ENCODE peak calls at places on chromosomes 16 and 17, in seven cellular contexts. L is transverse colon, B is PC-3, W is tibial artery, F is ascending aorta, G is prostate gland, C is ovary. Z is an unnamed sample. For H3K4me1, the result is how much of the 10 kb centered on the place peaks cover.

GRCh38 chr17:2405247-2405926 is 4.5 kb upstream of the MNT start:
- DNase-seq in L (no peak), B (peak), W (no peak), F (no peak), G (no peak), C (no peak), Z (no peak)

GRCh38 chr17:69358688-69359596 is 32.0 kb upstream of the ABCA5 start:
- DNase-seq in L (no peak), B (peak), W (no peak), F (no peak), G (no peak), C (no peak), Z (no peak)

GRCh38 chr17:57264250-57264649 is 7.9 kb downstream of the MSI2 start:
- DNase-seq in L (no peak), B (no peak), W (no peak), F (no peak), G (no peak), C (no peak), Z (no peak)

GRCh38 chr17:80096531-80097306 is 4.7 kb upstream of the GAA start:
- DNase-seq in L (no peak), B (no peak), W (no peak), F (no peak), G (no peak), C (no peak), Z (no peak)

GRCh38 chr17:9509236-9509813 is 66.3 kb downstream of the STX8 start:
- DNase-seq in L (no peak), B (no peak), W (no peak), F (no peak), G (no peak), C (no peak), Z (no peak)

GRCh38 chr17:10318540-10318939 is 54.3 kb downstream of the MYH13 start:
- DNase-seq in L (no peak), B (no peak), W (no peak), F (no peak), G (no peak), C (no peak), Z (no peak)

GRCh38 chr16:22721497-22722100 is 92.4 kb upstream of the HS3ST2 start:
- DNase-seq in L (no peak), B (no peak), W (no peak), F (no peak), G (no peak), C (no peak), Z (no peak)

GRCh38 chr16:27838536-27839175 is 224.9 kb downstream of the GSG1L start:
- DNase-seq in L (no peak), B (no peak), W (no peak), F (no peak), G (no peak), C (no peak), Z (no peak)

GRCh38 chr17:39903158-39903884 is 15.1 kb downstream of the GSDMB start:
- DNase-seq in L (no peak), B (no peak), W (no peak), F (no peak), G (no peak), C (no peak), Z (peak)

GRCh38 chr17:41223821-41224220 is 2.6 kb upstream of the KRTAP9-2 start:
- DNase-seq in L (no peak), B (peak), W (no peak), F (no peak), G (no peak), C (no peak), Z (no peak)

GRCh38 chr16:11251525-11252481 is 4.2 kb downstream of the SOCS1 start:
- DNase-seq in L (peak), B (no peak), W (no peak), F (no peak), G (no peak), C (no peak), Z (no peak)

GRCh38 chr17:77124192-77124908 is 16.4 kb upstream of the SEC14L1 start:
- DNase-seq in L (no peak), B (peak), W (peak), F (no peak), G (peak), C (no peak), Z (no peak)

GRCh38 chr16:78105517-78105916 is 6.1 kb downstream of the WWOX start:
- DNase-seq in L (no peak), B (no peak), W (no peak), F (no peak), G (peak), C (no peak), Z (peak)

GRCh38 chr17:17433260-17433659 is 43.5 kb upstream of the MED9 start:
- DNase-seq in L (no peak), B (no peak), W (no peak), F (no peak), G (no peak), C (no peak), Z (no peak)

GRCh38 chr17:7191571-7192270 is 12.6 kb upstream of the ASGR1 start:
- DNase-seq in L (no peak), B (peak), W (no peak), F (no peak), G (no peak), C (peak), Z (no peak)

GRCh38 chr17:5789443-5789842 is 205.1 kb upstream of the NLRP1 start:
- DNase-seq in L (no peak), B (no peak), W (no peak), F (no peak), G (no peak), C (no peak), Z (no peak)

GRCh38 chr16:74626741-74627416 is 20.0 kb upstream of the GLG1 start:
- DNase-seq in L (no peak), B (no peak), W (no peak), F (no peak), G (no peak), C (no peak), Z (no peak)

GRCh38 chr17:77212081-77212832 is 71.5 kb downstream of the SEC14L1 start:
- DNase-seq in L (peak), B (no peak), W (peak), F (no peak), G (no peak), C (no peak), Z (no peak)

GRCh38 chr17:15213381-15214087 is 51.6 kb downstream of the PMP22 start:
- DNase-seq in L (no peak), B (peak), W (no peak), F (no peak), G (no peak), C (no peak), Z (no peak)

GRCh38 chr17:55388842-55389241 is 32.8 kb downstream of the MMD start:
- DNase-seq in L (no peak), B (no peak), W (no peak), F (no peak), G (no peak), C (no peak), Z (no peak)

GRCh38 chr16:23537390-23537789 is 19.8 kb downstream of the EARS2 start:
- DNase-seq in L (no peak), B (no peak), W (no peak), F (no peak), G (no peak), C (no peak), Z (no peak)

GRCh38 chr16:75151798-75152197 is 3.5 kb downstream of the ZFP1 start:
- DNase-seq in L (no peak), B (no peak), W (no peak), F (no peak), G (no peak), C (no peak), Z (no peak)

GRCh38 chr17:27282054-27282501 is 11.8 kb upstream of the WSB1 start:
- DNase-seq in L (no peak), B (no peak), W (peak), F (no peak), G (no peak), C (no peak), Z (no peak)

GRCh38 chr17:37744961-37745800 is at the start of gene HNF1B:
- DNase-seq in L (peak), B (peak), W (no peak), F (no peak), G (peak), C (no peak), Z (no peak)

GRCh38 chr16:3513892-3514600 is 13.2 kb downstream of the CLUAP1 start:
- DNase-seq in L (no peak), B (no peak), W (no peak), F (no peak), G (no peak), C (no peak), Z (no peak)

GRCh38 chr16:72537684-72538083 is 365.7 kb upstream of the PMFBP1 start:
- DNase-seq in L (no peak), B (peak), W (no peak), F (no peak), G (no peak), C (no peak), Z (no peak)

GRCh38 chr16:19718624-19718965 is 524 bp downstream of the IQCK start:
- DNase-seq in L (no peak), B (no peak), W (peak), F (no peak), G (no peak), C (no peak), Z (no peak)

GRCh38 chr17:8593276-8593675 is 37.2 kb downstream of the MYH10 start:
- DNase-seq in L (no peak), B (no peak), W (no peak), F (no peak), G (no peak), C (no peak), Z (no peak)

GRCh38 chr17:409308-409847 is 56.8 kb upstream of the RPH3AL start:
- DNase-seq in L (no peak), B (no peak), W (no peak), F (no peak), G (no peak), C (no peak), Z (no peak)

GRCh38 chr17:411416-412120 is 59.0 kb upstream of the RPH3AL start:
- DNase-seq in L (no peak), B (no peak), W (no peak), F (no peak), G (no peak), C (no peak), Z (no peak)

GRCh38 chr17:410674-411401 is 58.2 kb upstream of the RPH3AL start:
- DNase-seq in L (peak), B (no peak), W (no peak), F (no peak), G (no peak), C (no peak), Z (no peak)

GRCh38 chr17:412211-413015 is 59.8 kb upstream of the RPH3AL start:
- DNase-seq in L (peak), B (peak), W (peak), F (no peak), G (peak), C (peak), Z (no peak)

DNA sequence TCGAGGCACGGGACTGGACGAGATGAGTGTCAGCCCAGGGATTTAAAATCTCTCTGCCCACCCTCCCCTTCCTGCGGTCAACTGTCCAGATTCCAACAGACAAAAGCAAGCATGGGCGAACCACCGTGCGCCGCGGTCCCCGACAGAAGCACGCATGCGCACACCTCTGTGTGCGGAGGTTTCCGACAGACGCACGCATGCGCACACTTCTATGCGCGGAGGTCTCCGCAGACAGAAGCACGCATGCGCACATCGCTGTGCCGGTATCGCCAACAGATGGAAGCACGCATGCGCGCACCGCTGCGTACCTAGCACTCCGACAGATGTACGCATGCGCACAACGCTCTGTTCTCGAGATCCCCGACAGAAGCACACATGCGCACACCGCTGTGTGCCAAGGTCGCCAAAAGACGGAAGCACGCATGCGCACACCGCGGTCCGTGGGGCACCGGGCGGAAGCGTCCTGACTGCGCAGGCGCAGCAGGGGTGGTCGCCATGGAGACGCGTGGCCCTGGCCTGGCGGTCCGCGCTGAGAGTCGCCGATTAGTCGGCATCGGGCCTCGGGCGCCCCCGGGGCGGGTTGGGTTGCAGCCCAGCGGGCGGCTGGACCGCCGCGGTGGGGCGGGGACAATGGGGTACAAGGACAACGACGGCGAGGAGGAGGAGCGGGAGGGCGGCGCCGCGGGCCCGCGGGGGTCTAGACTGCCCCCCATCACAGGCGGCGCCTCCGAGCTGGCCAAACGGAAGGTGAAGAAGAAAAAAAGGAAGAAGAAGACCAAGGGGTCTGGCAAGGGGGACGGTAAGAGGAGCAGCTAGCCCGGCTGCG is 57.5 kb upstream of the RPH3AL start:
- DNase-seq in L (peak), B (peak), W (peak), F (peak), G (peak), C (peak), Z (peak)
- H3K27ac ChIP-seq in L (peak), B (peak), W (peak), F (peak), G (peak), C (peak), Z (peak)

GRCh38 chr16:59169168-59169567 is 435.1 kb upstream of the GOT2 start:
- DNase-seq in L (no peak), B (no peak), W (no peak), F (no peak), G (no peak), C (no peak), Z (no peak)
- H3K4me1 ChIP-seq in L (under half), B (under half), W (under half), F (under half), G (under half), C (under half), Z (under half)

GRCh38 chr16:80319181-80319580 is 221.6 kb upstream of the DYNLRB2 start:
- DNase-seq in L (no peak), B (peak), W (no peak), F (no peak), G (no peak), C (no peak), Z (no peak)
- TF ChIP-seq CTCF in L (no peak), B (no peak), W (no peak), F (no peak), G (no peak), C (no peak), Z (no peak)

DNA sequence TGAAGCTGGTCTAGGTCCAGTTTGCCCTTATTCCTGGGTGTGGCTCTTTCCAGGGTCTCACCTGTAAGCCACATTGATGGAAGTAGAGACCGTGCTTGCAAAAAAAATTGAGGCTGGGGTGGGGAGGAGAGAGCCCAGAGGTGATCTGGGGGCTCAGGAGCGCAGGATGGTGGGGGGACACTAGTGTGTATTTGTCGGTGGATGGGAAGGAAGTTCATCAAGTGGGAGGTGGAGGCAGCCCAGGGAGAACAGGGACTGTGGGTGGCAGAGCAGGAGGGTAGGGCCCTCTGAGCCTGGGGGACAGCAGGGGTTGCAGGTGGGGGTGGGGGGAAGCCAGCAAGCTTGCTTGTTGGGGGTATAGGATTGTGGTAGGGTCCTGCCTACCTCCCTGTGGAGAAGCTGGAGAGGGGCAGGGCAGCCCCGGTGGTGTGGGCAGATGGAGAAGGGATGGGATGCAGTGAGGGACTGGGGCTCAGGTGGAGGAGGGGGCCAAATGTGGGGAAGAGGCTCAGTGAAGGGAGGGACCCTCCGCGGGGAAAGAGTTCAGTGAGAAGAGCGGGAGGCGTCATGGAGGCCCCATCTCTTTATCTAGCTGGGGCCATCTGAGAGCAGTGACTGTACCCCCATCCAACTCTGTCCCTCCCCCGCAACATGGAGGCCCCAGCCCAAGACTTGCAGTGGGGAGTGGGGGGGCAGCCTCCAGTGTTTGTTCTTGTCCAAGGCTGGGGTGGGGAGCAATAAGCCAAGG is 17.3 kb upstream of the TMEM92 start:
- DNase-seq in L (no peak), B (no peak), W (no peak), F (no peak), G (no peak), C (peak), Z (no peak)
- H3K27ac ChIP-seq in L (no peak), B (no peak), W (peak), F (peak), G (no peak), C (peak), Z (no peak)

DNA sequence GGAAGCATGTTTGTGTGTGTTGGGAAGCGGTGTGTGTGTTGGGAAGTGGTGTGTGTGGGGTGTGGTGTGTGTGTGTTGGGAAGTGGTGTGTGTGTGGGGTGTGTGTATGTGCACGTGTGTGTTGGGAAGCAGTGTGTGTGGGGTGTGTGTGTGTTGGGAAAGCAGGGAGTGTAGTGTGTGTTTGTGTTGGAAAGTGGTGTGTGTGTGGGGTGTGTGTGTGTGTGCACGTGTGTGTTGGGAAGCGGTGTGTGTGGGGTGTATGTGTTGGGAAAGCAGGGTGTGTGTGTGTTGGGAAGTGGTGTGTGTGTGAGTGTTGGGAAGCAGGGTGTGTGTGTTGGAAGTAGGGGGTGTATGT is 785 bp upstream of the NOD2 start:
- DNase-seq in L (no peak), B (no peak), W (no peak), F (no peak), G (no peak), C (no peak), Z (no peak)
- H3K4me1 ChIP-seq in L (under half), B (under half), W (under half), F (under half), G (under half), C (under half), Z (under half)

GRCh38 chr17:67386965-67387551 is 10.0 kb downstream of the PITPNC1 start:
- DNase-seq in L (peak), B (peak), W (no peak), F (no peak), G (no peak), C (peak), Z (no peak)
- TF ChIP-seq CTCF in L (peak), B (peak), W (no peak), F (peak), G (peak), C (peak), Z (peak)

GRCh38 chr16:57252148-57252721 is 7.2 kb downstream of the ARL2BP start:
- DNase-seq in L (no peak), B (no peak), W (no peak), F (no peak), G (no peak), C (no peak), Z (peak)

GRCh38 chr16:57253410-57253927 is 8.4 kb downstream of the ARL2BP start:
- DNase-seq in L (no peak), B (peak), W (no peak), F (no peak), G (no peak), C (no peak), Z (peak)

GRCh38 chr16:57255686-57256415 is 10.8 kb downstream of the ARL2BP start:
- DNase-seq in L (no peak), B (peak), W (no peak), F (no peak), G (no peak), C (no peak), Z (peak)

GRCh38 chr16:57256601-57257395 is 11.7 kb downstream of the ARL2BP start:
- DNase-seq in L (no peak), B (no peak), W (no peak), F (no peak), G (no peak), C (no peak), Z (no peak)

DNA sequence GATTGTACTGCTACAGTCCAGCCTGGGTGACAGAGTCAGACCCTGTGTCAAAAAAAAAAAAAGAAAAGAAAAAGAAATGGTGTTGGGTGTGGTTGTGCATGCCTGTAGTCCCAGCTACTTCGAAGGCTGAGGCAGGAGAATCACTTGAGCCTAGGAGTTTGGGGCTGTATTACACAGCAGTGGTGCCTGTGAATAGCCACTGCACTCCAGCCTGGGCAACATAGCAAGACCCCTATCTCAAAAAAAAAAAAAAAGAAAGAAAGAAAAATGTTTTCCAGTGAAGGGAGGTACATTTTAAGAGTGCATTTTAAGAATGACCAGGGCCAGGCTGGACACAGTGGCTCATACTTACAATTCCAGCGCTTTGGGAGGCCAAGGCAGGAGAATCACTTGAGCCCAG is 6.3 kb downstream of the ARL2BP start:
- DNase-seq in L (no peak), B (no peak), W (no peak), F (no peak), G (no peak), C (no peak), Z (no peak)
- H3K27ac ChIP-seq in L (no peak), B (no peak), W (no peak), F (no peak), G (no peak), C (no peak), Z (no peak)

GRCh38 chr17:75684924-75685323 is 17.8 kb downstream of the SAP30BP start:
- DNase-seq in L (peak), B (peak), W (no peak), F (no peak), G (peak), C (no peak), Z (no peak)

GRCh38 chr17:75688209-75688771 is 21.2 kb downstream of the SAP30BP start:
- DNase-seq in L (no peak), B (no peak), W (no peak), F (no peak), G (no peak), C (no peak), Z (no peak)

GRCh38 chr17:75684249-75684648 is 17.1 kb downstream of the SAP30BP start:
- DNase-seq in L (no peak), B (peak), W (no peak), F (no peak), G (no peak), C (no peak), Z (no peak)

GRCh38 chr17:75683467-75684041 is 16.4 kb downstream of the SAP30BP start:
- DNase-seq in L (no peak), B (peak), W (no peak), F (no peak), G (no peak), C (no peak), Z (no peak)

GRCh38 chr17:75685508-75685907 is 18.4 kb downstream of the SAP30BP start:
- DNase-seq in L (no peak), B (no peak), W (no peak), F (no peak), G (no peak), C (no peak), Z (no peak)
- H3K4me1 ChIP-seq in L (half or more), B (half or more), W (under half), F (under half), G (under half), C (under half), Z (half or more)